ENCODE peak calls at places on chromosome 11, in eight cellular contexts. I is BE2C; X is transverse colon; G is stimulated activated CD8-positive, alpha-beta memory T cell treated with anti-CD3 and anti-CD28 coated beads, Interleukin-2, amount 100 ng/mL, for 48 hours; P is esophagus squamous epithelium; D is spleen; N is dermis microvascular lymphatic vessel endothelial cell; K is lung microvascular endothelial cell. F is an unnamed sample.

GRCh38 chr11:103863497-103863896 is 172.9 kb upstream of the DDI1 start:
- DNase-seq in I (no peak), X (no peak), G (no peak), P (no peak), D (no peak), N (no peak), K (no peak), F (no peak)

GRCh38 chr11:28702450-28702790 is 594.2 kb downstream of the METTL15 start:
- DNase-seq in I (no peak), X (no peak), G (no peak), P (no peak), D (no peak), N (peak), K (no peak), F (no peak)

GRCh38 chr11:3984896-3985295 is 109.7 kb upstream of the RRM1 start:
- DNase-seq in I (no peak), X (no peak), G (peak), P (no peak), D (no peak), N (peak), K (peak), F (no peak)

GRCh38 chr11:25587496-25587895 is 744.4 kb upstream of the ANO3 start:
- DNase-seq in I (no peak), X (no peak), G (no peak), P (no peak), D (no peak), N (no peak), K (no peak), F (no peak)

GRCh38 chr11:77407613-77408012 is 66.3 kb downstream of the PAK1 start:
- DNase-seq in I (peak), X (peak), G (no peak), P (no peak), D (no peak), N (peak), K (peak), F (peak)

GRCh38 chr11:43644626-43645299 is 35.8 kb upstream of the HSD17B12 start:
- DNase-seq in I (no peak), X (peak), G (no peak), P (no peak), D (no peak), N (peak), K (peak), F (peak)

GRCh38 chr11:12319734-12320387 is 57.5 kb upstream of the PARVA start:
- DNase-seq in I (no peak), X (no peak), G (no peak), P (no peak), D (no peak), N (no peak), K (no peak), F (no peak)

GRCh38 chr11:45180158-45180887 is 33.9 kb downstream of the PRDM11 start:
- DNase-seq in I (peak), X (peak), G (no peak), P (no peak), D (peak), N (peak), K (peak), F (peak)

GRCh38 chr11:65226103-65226442 is 35.7 kb upstream of the POLA2 start:
- DNase-seq in I (no peak), X (no peak), G (no peak), P (no peak), D (no peak), N (no peak), K (no peak), F (no peak)

GRCh38 chr11:1041936-1042608 is 5.6 kb upstream of the MUC6 start:
- DNase-seq in I (peak), X (peak), G (no peak), P (no peak), D (peak), N (no peak), K (peak), F (peak)

GRCh38 chr11:5536482-5536881 is 11.9 kb downstream of the OR52H1 start:
- DNase-seq in I (no peak), X (no peak), G (no peak), P (no peak), D (no peak), N (no peak), K (no peak), F (no peak)

GRCh38 chr11:117239295-117239694 is 6.8 kb downstream of the RNF214 start:
- DNase-seq in I (no peak), X (no peak), G (no peak), P (no peak), D (no peak), N (peak), K (no peak), F (no peak)

GRCh38 chr11:94130589-94131362 is 2.1 kb downstream of the PANX1 start:
- DNase-seq in I (no peak), X (no peak), G (no peak), P (no peak), D (no peak), N (peak), K (peak), F (no peak)

GRCh38 chr11:13110145-13110544 is 101.0 kb downstream of the RASSF10 start:
- DNase-seq in I (no peak), X (no peak), G (no peak), P (no peak), D (no peak), N (no peak), K (no peak), F (no peak)

GRCh38 chr11:119529063-119529845 is 106.3 kb upstream of the THY1 start:
- DNase-seq in I (no peak), X (no peak), G (no peak), P (no peak), D (peak), N (no peak), K (no peak), F (no peak)

GRCh38 chr11:68181719-68182451 is 31.2 kb downstream of the KMT5B start:
- DNase-seq in I (no peak), X (no peak), G (no peak), P (no peak), D (no peak), N (no peak), K (no peak), F (no peak)

GRCh38 chr11:132844956-132845355 is 687.3 kb downstream of the OPCML start:
- DNase-seq in I (no peak), X (no peak), G (no peak), P (no peak), D (no peak), N (no peak), K (no peak), F (no peak)

F was measured in small intestine.